ENCODE peak calls at places on chromosomes 2 and 18, in nine cellular contexts. R is BJ, B is endodermal cell, T is SJSA1, Q is WERI-Rb-1, Z is pancreas, U is psoas muscle, C is endothelial cell of umbilical vein, W is neural progenitor cell. M is an unnamed sample. For H3K27me3, the result is how much of the 10 kb centered on the place peaks cover.

GRCh38 chr2:232537079-232537478 is 2.4 kb upstream of the CHRNG start:
- DNase-seq in R (no peak), B (peak), T (no peak), Q (peak), Z (peak), U (no peak), C (no peak), W (peak), M (no peak)

GRCh38 chr2:182031956-182032355 is 46.3 kb downstream of the PPP1R1C start:
- DNase-seq in R (no peak), B (no peak), T (no peak), Q (no peak), Z (no peak), U (no peak), C (no peak), W (no peak), M (no peak)

GRCh38 chr2:232385660-232386489 is 7.3 kb downstream of the ALPP start:
- DNase-seq in R (peak), B (no peak), T (peak), Q (no peak), Z (no peak), U (no peak), C (peak), W (peak), M (no peak)

GRCh38 chr18:74064510-74064909 is 83.1 kb downstream of the FBXO15 start:
- DNase-seq in R (no peak), B (no peak), T (no peak), Q (no peak), Z (no peak), U (no peak), C (no peak), W (no peak), M (no peak)

GRCh38 chr2:128797092-128797491 is 478.4 kb upstream of the HS6ST1 start:
- DNase-seq in R (no peak), B (peak), T (no peak), Q (no peak), Z (no peak), U (no peak), C (no peak), W (no peak), M (no peak)

GRCh38 chr2:208718828-208719227 is 312.2 kb downstream of the PTH2R start:
- DNase-seq in R (no peak), B (no peak), T (no peak), Q (no peak), Z (no peak), U (no peak), C (no peak), W (no peak), M (no peak)

GRCh38 chr2:67038195-67038594 is 358.9 kb upstream of the ETAA1 start:
- DNase-seq in R (no peak), B (no peak), T (no peak), Q (no peak), Z (peak), U (no peak), C (no peak), W (no peak), M (no peak)

GRCh38 chr2:44930274-44930826 is 11.2 kb upstream of the SIX3 start:
- DNase-seq in R (no peak), B (peak), T (no peak), Q (no peak), Z (no peak), U (no peak), C (no peak), W (peak), M (no peak)

GRCh38 chr2:241007880-241008710 is 9.7 kb downstream of the SNED1 start:
- DNase-seq in R (no peak), B (peak), T (no peak), Q (no peak), Z (no peak), U (no peak), C (no peak), W (no peak), M (no peak)

GRCh38 chr2:199838399-199838798 is 12.6 kb downstream of the FTCDNL1 start:
- DNase-seq in R (no peak), B (no peak), T (no peak), Q (no peak), Z (no peak), U (no peak), C (no peak), W (no peak), M (no peak)

GRCh38 chr18:48842259-48843061 is 108.3 kb downstream of the SMAD7 start:
- DNase-seq in R (no peak), B (peak), T (no peak), Q (no peak), Z (no peak), U (no peak), C (peak), W (no peak), M (peak)

GRCh38 chr2:158755310-158755709 is 39.8 kb upstream of the DAPL1 start:
- DNase-seq in R (no peak), B (peak), T (no peak), Q (no peak), Z (no peak), U (no peak), C (no peak), W (no peak), M (no peak)

GRCh38 chr2:207040606-207041173 is 101.4 kb downstream of the CPO start:
- DNase-seq in R (no peak), B (no peak), T (no peak), Q (no peak), Z (no peak), U (no peak), C (no peak), W (no peak), M (no peak)

GRCh38 chr2:12675352-12675795 is 41.4 kb upstream of the TRIB2 start:
- DNase-seq in R (no peak), B (no peak), T (no peak), Q (peak), Z (no peak), U (no peak), C (peak), W (no peak), M (no peak)

GRCh38 chr18:6857305-6857704 is 127.8 kb downstream of the ARHGAP28 start:
- DNase-seq in R (no peak), B (no peak), T (peak), Q (no peak), Z (no peak), U (no peak), C (no peak), W (no peak), M (no peak)

GRCh38 chr18:58135170-58135569 is 91.1 kb downstream of the NEDD4L start:
- DNase-seq in R (peak), B (no peak), T (peak), Q (no peak), Z (no peak), U (no peak), C (no peak), W (no peak), M (no peak)

GRCh38 chr2:25168256-25169072 is at the start of gene POMC:
- DNase-seq in R (no peak), B (peak), T (no peak), Q (peak), Z (peak), U (peak), C (peak), W (peak), M (no peak)

GRCh38 chr18:33135951-33136660 is 304.4 kb downstream of the CCDC178 start:
- DNase-seq in R (no peak), B (no peak), T (no peak), Q (no peak), Z (no peak), U (no peak), C (peak), W (no peak), M (no peak)

GRCh38 chr2:152755029-152755428 is 36.6 kb downstream of the ARL6IP6 start:
- DNase-seq in R (no peak), B (peak), T (no peak), Q (no peak), Z (no peak), U (no peak), C (no peak), W (peak), M (no peak)

GRCh38 chr18:8313043-8313442 is 296.2 kb upstream of the RAB12 start:
- DNase-seq in R (no peak), B (no peak), T (no peak), Q (no peak), Z (no peak), U (no peak), C (no peak), W (no peak), M (no peak)

GRCh38 chr2:85678794-85679672 is 11.0 kb upstream of the SFTPB start:
- DNase-seq in R (no peak), B (peak), T (peak), Q (peak), Z (peak), U (peak), C (peak), W (peak), M (peak)

GRCh38 chr2:219178377-219179175 is 501 bp downstream of the RETREG2 start:
- DNase-seq in R (no peak), B (no peak), T (peak), Q (peak), Z (peak), U (peak), C (no peak), W (peak), M (peak)

GRCh38 chr2:165407464-165407863 is 62.0 kb upstream of the CSRNP3 start:
- DNase-seq in R (no peak), B (no peak), T (no peak), Q (no peak), Z (no peak), U (no peak), C (no peak), W (no peak), M (no peak)

GRCh38 chr2:79112269-79112668 is 8.0 kb upstream of the REG1A start:
- DNase-seq in R (no peak), B (no peak), T (no peak), Q (no peak), Z (no peak), U (no peak), C (no peak), W (no peak), M (no peak)

GRCh38 chr2:41600460-41600859 is 447.4 kb upstream of the PKDCC start:
- DNase-seq in R (no peak), B (no peak), T (no peak), Q (no peak), Z (no peak), U (no peak), C (no peak), W (no peak), M (no peak)

GRCh38 chr2:230849633-230850357 is 14.9 kb upstream of the ITM2C start:
- DNase-seq in R (no peak), B (peak), T (no peak), Q (no peak), Z (peak), U (no peak), C (peak), W (peak), M (no peak)

GRCh38 chr2:9091819-9092218 is 88.3 kb upstream of the MBOAT2 start:
- DNase-seq in R (no peak), B (no peak), T (no peak), Q (no peak), Z (no peak), U (no peak), C (no peak), W (no peak), M (no peak)

GRCh38 chr18:28581503-28582169 is 404.7 kb upstream of the CDH2 start:
- DNase-seq in R (no peak), B (no peak), T (no peak), Q (no peak), Z (no peak), U (no peak), C (no peak), W (peak), M (no peak)

GRCh38 chr18:44536041-44536440 is 144.6 kb upstream of the SETBP1 start:
- DNase-seq in R (peak), B (no peak), T (peak), Q (no peak), Z (no peak), U (no peak), C (peak), W (no peak), M (no peak)

GRCh38 chr18:21742323-21742687 is 1.7 kb downstream of the MIB1 start:
- DNase-seq in R (no peak), B (no peak), T (no peak), Q (no peak), Z (no peak), U (no peak), C (peak), W (no peak), M (no peak)

GRCh38 chr2:70921031-70921430 is 14.7 kb upstream of the ATP6V1B1 start:
- DNase-seq in R (no peak), B (peak), T (no peak), Q (peak), Z (no peak), U (no peak), C (no peak), W (no peak), M (peak)
- H3K27me3 ChIP-seq in R (under half), B (under half), T (under half), Q (under half), Z (under half), U (under half), C (under half), W (under half), M (under half)

GRCh38 chr2:50547521-50547920 is 484.4 kb downstream of the NRXN1 start:
- DNase-seq in R (no peak), B (no peak), T (no peak), Q (no peak), Z (no peak), U (no peak), C (no peak), W (no peak), M (no peak)
- H3K4me3 ChIP-seq in R (no peak), B (no peak), T (no peak), Q (no peak), Z (no peak), U (no peak), C (no peak), W (no peak), M (no peak)

DNA sequence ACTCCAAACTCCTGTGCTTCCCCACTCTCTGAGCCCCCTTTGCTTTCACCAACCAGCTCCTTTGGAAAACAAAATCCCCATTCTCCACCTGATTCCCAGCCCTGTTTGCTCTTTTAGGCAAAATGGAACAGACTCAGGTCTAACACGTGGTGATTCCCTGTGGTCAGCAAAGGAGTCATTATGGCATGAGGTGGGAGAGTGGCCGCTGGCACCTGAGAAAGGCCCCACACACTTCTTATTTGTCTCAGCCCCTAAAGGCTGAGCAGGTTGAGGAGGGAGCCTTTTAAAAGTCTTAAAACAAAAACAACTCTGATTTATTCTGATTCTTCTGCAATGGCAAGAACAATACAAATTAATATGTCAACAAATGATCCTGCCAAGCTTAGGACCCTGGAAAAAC is 401.2 kb downstream of the TNS1 start:
- DNase-seq in R (no peak), B (no peak), T (no peak), Q (no peak), Z (no peak), U (no peak), C (no peak), W (no peak), M (no peak)
- H3K27me3 ChIP-seq in R (under half), B (under half), T (under half), Q (under half), Z (under half), U (under half), C (under half), W (under half), M (under half)

GRCh38 chr2:188292446-188293239 is 969 bp downstream of the GULP1 start:
- DNase-seq in R (peak), B (peak), T (peak), Q (peak), Z (peak), U (peak), C (peak), W (peak), M (peak)

GRCh38 chr2:188293601-188294482 is 2.2 kb downstream of the GULP1 start:
- DNase-seq in R (no peak), B (peak), T (peak), Q (peak), Z (peak), U (peak), C (peak), W (peak), M (peak)

GRCh38 chr2:188297983-188298382 is 6.3 kb downstream of the GULP1 start:
- DNase-seq in R (no peak), B (no peak), T (no peak), Q (no peak), Z (no peak), U (no peak), C (no peak), W (no peak), M (no peak)

GRCh38 chr2:188294547-188294946 is 2.9 kb downstream of the GULP1 start:
- DNase-seq in R (no peak), B (no peak), T (no peak), Q (no peak), Z (no peak), U (no peak), C (peak), W (no peak), M (no peak)

GRCh38 chr2:188295067-188295685 is 3.5 kb downstream of the GULP1 start:
- DNase-seq in R (no peak), B (no peak), T (no peak), Q (no peak), Z (no peak), U (no peak), C (peak), W (no peak), M (no peak)
- H3K4me3 ChIP-seq in R (no peak), B (peak), T (no peak), Q (no peak), Z (peak), U (peak), C (peak), W (peak), M (no peak)

GRCh38 chr2:31136732-31137131 is 1.5 kb downstream of the GALNT14 start:
- DNase-seq in R (no peak), B (no peak), T (no peak), Q (no peak), Z (no peak), U (no peak), C (no peak), W (no peak), M (no peak)

GRCh38 chr2:31132786-31133185 is 5.5 kb downstream of the GALNT14 start:
- DNase-seq in R (no peak), B (no peak), T (no peak), Q (no peak), Z (no peak), U (no peak), C (no peak), W (no peak), M (no peak)

GRCh38 chr2:31136000-31136399 is 2.2 kb downstream of the GALNT14 start:
- DNase-seq in R (no peak), B (no peak), T (no peak), Q (no peak), Z (no peak), U (no peak), C (no peak), W (no peak), M (no peak)

GRCh38 chr2:31131871-31132270 is 6.4 kb downstream of the GALNT14 start:
- DNase-seq in R (no peak), B (no peak), T (no peak), Q (no peak), Z (no peak), U (no peak), C (no peak), W (no peak), M (no peak)

GRCh38 chr2:31134450-31134849 is 3.8 kb downstream of the GALNT14 start:
- DNase-seq in R (no peak), B (no peak), T (no peak), Q (no peak), Z (no peak), U (no peak), C (no peak), W (no peak), M (no peak)
- H3K27me3 ChIP-seq in R (under half), B (half or more), T (under half), Q (under half), Z (under half), U (half or more), C (under half), W (half or more), M (under half)

GRCh38 chr2:201235865-201236811 is 24.2 kb upstream of the CASP8 start:
- DNase-seq in R (no peak), B (peak), T (peak), Q (peak), Z (no peak), U (peak), C (peak), W (peak), M (no peak)
- H3K4me3 ChIP-seq in R (no peak), B (no peak), T (no peak), Q (no peak), Z (no peak), U (peak), C (no peak), W (no peak), M (no peak)

M was measured in right lobe of liver.